ENCODE peak calls at places on chromosomes 7 and 10, in four cellular contexts. One of them, this sample, is unnamed.

GRCh38 chr7:3459111-3459510 is 158.1 kb downstream of the SDK1 start:
- DNase-seq in amniotic stem cell: no peak
- DNase-seq in lung: no peak
- DNase-seq in WTC11: no peak
- DNase-seq in this sample: no peak

GRCh38 chr10:24446739-24447138 is 237.8 kb downstream of the KIAA1217 start:
- DNase-seq in lung: no peak
- DNase-seq in amniotic stem cell: no peak
- DNase-seq in WTC11: no peak
- DNase-seq in this sample: no peak

GRCh38 chr7:77388055-77388454 is 28.1 kb downstream of the GSAP start:
- DNase-seq in lung: no peak
- DNase-seq in WTC11: no peak
- DNase-seq in amniotic stem cell: no peak
- DNase-seq in this sample: no peak

GRCh38 chr10:131089861-131090260 is 221.7 kb downstream of the TCERG1L start:
- DNase-seq in WTC11: no peak
- DNase-seq in lung: no peak
- DNase-seq in amniotic stem cell: no peak
- DNase-seq in this sample: no peak

GRCh38 chr10:11225935-11226334 is 208.3 kb downstream of the CELF2 start:
- DNase-seq in amniotic stem cell: no peak
- DNase-seq in WTC11: no peak
- DNase-seq in lung: peak
- DNase-seq in this sample: no peak

GRCh38 chr10:70328987-70329386 is 45.2 kb upstream of the NPFFR1 start:
- DNase-seq in lung: no peak
- DNase-seq in WTC11: no peak
- DNase-seq in amniotic stem cell: no peak
- DNase-seq in this sample: no peak

GRCh38 chr7:123783820-123784219 is 35.0 kb upstream of the WASL start:
- DNase-seq in lung: no peak
- DNase-seq in amniotic stem cell: no peak
- DNase-seq in WTC11: no peak
- DNase-seq in this sample: no peak

GRCh38 chr10:69358148-69358795 is 58.4 kb downstream of the TACR2 start:
- DNase-seq in amniotic stem cell: no peak
- DNase-seq in lung: no peak
- DNase-seq in WTC11: no peak
- DNase-seq in this sample: no peak

GRCh38 chr10:91555455-91555854 is 77.4 kb downstream of the PPP1R3C start:
- DNase-seq in amniotic stem cell: no peak
- DNase-seq in lung: no peak
- DNase-seq in WTC11: no peak
- DNase-seq in this sample: no peak

GRCh38 chr7:47570649-47571050 is 11.3 kb downstream of the TNS3 start:
- DNase-seq in lung: no peak
- DNase-seq in amniotic stem cell: no peak
- DNase-seq in WTC11: no peak
- DNase-seq in this sample: no peak

GRCh38 chr10:10209152-10209551 is 808.5 kb upstream of the CELF2 start:
- DNase-seq in amniotic stem cell: no peak
- DNase-seq in WTC11: no peak
- DNase-seq in lung: peak
- DNase-seq in this sample: no peak

GRCh38 chr10:75401569-75402485 is at the start of gene ZNF503:
- DNase-seq in WTC11: peak
- DNase-seq in amniotic stem cell: peak
- DNase-seq in lung: peak
- DNase-seq in this sample: peak

GRCh38 chr7:4257390-4258111 is 424.5 kb upstream of the FOXK1 start:
- DNase-seq in lung: no peak
- DNase-seq in WTC11: no peak
- DNase-seq in amniotic stem cell: no peak
- DNase-seq in this sample: no peak

GRCh38 chr7:152760384-152761115 is 998 bp downstream of the ACTR3B start:
- DNase-seq in amniotic stem cell: no peak
- DNase-seq in lung: no peak
- DNase-seq in WTC11: no peak
- DNase-seq in this sample: no peak

GRCh38 chr10:14723052-14723689 is 51.5 kb downstream of the FAM107B start:
- DNase-seq in WTC11: no peak
- DNase-seq in lung: no peak
- DNase-seq in amniotic stem cell: no peak
- DNase-seq in this sample: no peak

GRCh38 chr7:38907066-38907465 is 1.9 kb downstream of the VPS41 start:
- DNase-seq in lung: no peak
- DNase-seq in WTC11: no peak
- DNase-seq in amniotic stem cell: no peak
- DNase-seq in this sample: no peak

GRCh38 chr7:84813376-84813775 is 373.5 kb downstream of the SEMA3D start:
- DNase-seq in lung: no peak
- DNase-seq in WTC11: no peak
- DNase-seq in amniotic stem cell: no peak
- DNase-seq in this sample: no peak

GRCh38 chr10:72831696-72832355 is 61.7 kb upstream of the OIT3 start:
- DNase-seq in lung: no peak
- DNase-seq in WTC11: no peak
- DNase-seq in amniotic stem cell: no peak
- DNase-seq in this sample: no peak

GRCh38 chr10:118569241-118569881 is 26.1 kb downstream of the PRLHR start:
- DNase-seq in amniotic stem cell: no peak
- DNase-seq in lung: peak
- DNase-seq in WTC11: no peak
- DNase-seq in this sample: no peak

GRCh38 chr7:50119815-50120637 is 27.0 kb upstream of the ZPBP start:
- DNase-seq in lung: no peak
- DNase-seq in WTC11: peak
- DNase-seq in amniotic stem cell: no peak
- DNase-seq in this sample: peak

GRCh38 chr10:17503795-17504194 is 49.4 kb upstream of the ST8SIA6 start:
- DNase-seq in amniotic stem cell: no peak
- DNase-seq in WTC11: no peak
- DNase-seq in lung: no peak
- DNase-seq in this sample: no peak

GRCh38 chr10:31749981-31750850 is 178.4 kb downstream of the ARHGAP12 start:
- DNase-seq in lung: no peak
- DNase-seq in WTC11: no peak
- DNase-seq in amniotic stem cell: no peak
- DNase-seq in this sample: no peak

GRCh38 chr7:73520673-73521635 is 1.1 kb downstream of the BAZ1B start:
- DNase-seq in amniotic stem cell: no peak
- DNase-seq in WTC11: no peak
- DNase-seq in lung: no peak
- DNase-seq in this sample: no peak

GRCh38 chr7:258476-259190 is 31.3 kb upstream of the FOXL3 start:
- DNase-seq in lung: no peak
- DNase-seq in WTC11: no peak
- DNase-seq in amniotic stem cell: no peak
- DNase-seq in this sample: peak

GRCh38 chr10:49139866-49140195 is 6.0 kb upstream of the FAM170B start:
- DNase-seq in amniotic stem cell: no peak
- DNase-seq in WTC11: no peak
- DNase-seq in lung: no peak
- DNase-seq in this sample: no peak

GRCh38 chr10:100562806-100563293 is 27.1 kb downstream of the HIF1AN start:
- DNase-seq in WTC11: peak
- DNase-seq in amniotic stem cell: peak
- DNase-seq in lung: no peak
- DNase-seq in this sample: peak

GRCh38 chr7:25028370-25028971 is 48.5 kb upstream of the OSBPL3 start:
- DNase-seq in amniotic stem cell: no peak
- DNase-seq in lung: no peak
- DNase-seq in WTC11: no peak
- DNase-seq in this sample: no peak

GRCh38 chr7:45649560-45650346 is 75.6 kb downstream of the ADCY1 start:
- DNase-seq in lung: no peak
- DNase-seq in amniotic stem cell: no peak
- DNase-seq in WTC11: no peak
- DNase-seq in this sample: no peak

GRCh38 chr7:30510124-30511074 is 5.8 kb upstream of the GGCT start:
- DNase-seq in lung: no peak
- DNase-seq in WTC11: peak
- DNase-seq in amniotic stem cell: no peak
- DNase-seq in this sample: no peak

GRCh38 chr7:29194594-29195417 is at the start of gene CHN2:
- DNase-seq in lung: peak
- DNase-seq in WTC11: peak
- DNase-seq in amniotic stem cell: no peak
- DNase-seq in this sample: peak

GRCh38 chr10:11009471-11010308 is 8.0 kb upstream of the CELF2 start:
- DNase-seq in lung: no peak
- DNase-seq in WTC11: no peak
- DNase-seq in amniotic stem cell: no peak
- DNase-seq in this sample: no peak

GRCh38 chr7:12619461-12620069 is 49.0 kb downstream of the SCIN start:
- DNase-seq in WTC11: no peak
- DNase-seq in lung: no peak
- DNase-seq in amniotic stem cell: no peak
- DNase-seq in this sample: peak